ENCODE peak calls at places on chromosomes 13 and 19, in nine cellular contexts. U is BJ; F is NCI-H1048; X is substantia nigra; I is stimulated activated naive B cell treated with anti-CD40 and anti-IgM and Interleukin-4, amounts not matched to agents 10 μg/mL and 1 μg/mL and 100 μg/mL, for 72 hours; C is activated CD8-positive, alpha-beta T cell treated with anti-CD3 and anti-CD28 coated beads for 36 hours; L is cardiac muscle cell; Z is T-helper 2 cell; Q is KG1. V is an unnamed sample.

GRCh38 chr13:73849292-73849691 is 284.9 kb downstream of the KLF12 start:
- DNase-seq in F (peak), Q (no peak), I (no peak), U (no peak), Z (no peak), L (peak), C (peak), X (no peak), V (no peak)

GRCh38 chr19:20616071-20616470 is 45.3 kb downstream of the ZNF626 start:
- DNase-seq in I (no peak), L (no peak), Z (no peak), F (no peak), X (no peak), U (no peak), Q (no peak), C (no peak), V (no peak)

GRCh38 chr13:40585911-40586471 is 80.5 kb downstream of the FOXO1 start:
- DNase-seq in Q (no peak), I (no peak), X (no peak), Z (no peak), C (no peak), L (peak), U (peak), F (no peak), V (no peak)

GRCh38 chr13:42474954-42475353 is 99.0 kb upstream of the TNFSF11 start:
- DNase-seq in F (no peak), U (no peak), Z (no peak), L (peak), C (peak), X (no peak), I (no peak), Q (no peak), V (no peak)

GRCh38 chr13:109764474-109765292 is 21.7 kb downstream of the IRS2 start:
- DNase-seq in L (no peak), C (peak), X (peak), U (no peak), Q (no peak), F (no peak), I (no peak), Z (no peak), V (no peak)

GRCh38 chr13:43981091-43981490 is 101.4 kb downstream of the LACC1 start:
- DNase-seq in I (no peak), U (no peak), X (no peak), C (no peak), F (no peak), L (no peak), Q (no peak), Z (no peak), V (no peak)

GRCh38 chr13:83211301-83211700 is 671.0 kb downstream of the SLITRK1 start:
- DNase-seq in F (no peak), Q (no peak), Z (no peak), L (no peak), I (no peak), U (no peak), X (no peak), C (no peak), V (no peak)

GRCh38 chr19:35070471-35070870 is 28.9 kb downstream of the HPN start:
- DNase-seq in U (no peak), I (no peak), L (no peak), Z (no peak), F (no peak), Q (no peak), C (no peak), X (no peak), V (no peak)

GRCh38 chr13:92346046-92346445 is 880.6 kb upstream of the GPC6 start:
- DNase-seq in Q (no peak), C (no peak), X (no peak), U (no peak), Z (no peak), I (no peak), L (peak), F (no peak), V (no peak)

GRCh38 chr13:110713981-110714797 is 689 bp downstream of the ING1 start:
- DNase-seq in F (no peak), L (peak), C (peak), U (no peak), Z (peak), X (peak), Q (no peak), I (peak), V (peak)

GRCh38 chr19:51398096-51398704 is 7.8 kb upstream of the C19orf84 start:
- DNase-seq in U (no peak), X (no peak), L (peak), Q (peak), Z (no peak), F (no peak), C (no peak), I (no peak), V (peak)

GRCh38 chr19:12603714-12604113 is 6.9 kb downstream of the ZNF490 start:
- DNase-seq in I (peak), Q (no peak), F (no peak), C (peak), X (no peak), L (peak), U (no peak), Z (no peak), V (no peak)

GRCh38 chr13:29454931-29455481 is 140.5 kb downstream of the SLC7A1 start:
- DNase-seq in F (no peak), C (peak), Q (no peak), X (no peak), Z (no peak), L (peak), U (peak), I (no peak), V (peak)

GRCh38 chr13:75785130-75785529 is 149.0 kb downstream of the LMO7 start:
- DNase-seq in F (no peak), L (peak), X (no peak), U (no peak), Q (no peak), Z (no peak), C (no peak), I (no peak), V (no peak)

GRCh38 chr19:47013041-47013517 is 6.6 kb upstream of the NPAS1 start:
- DNase-seq in Q (no peak), C (peak), X (peak), I (no peak), F (peak), U (no peak), Z (peak), L (peak), V (peak)

GRCh38 chr19:1266818-1267440 is 2.2 kb upstream of the CIRBP start:
- DNase-seq in C (peak), Q (peak), U (no peak), X (peak), I (peak), F (no peak), L (peak), Z (peak), V (no peak)

GRCh38 chr13:109348514-109349340 is 437.7 kb downstream of the IRS2 start:
- DNase-seq in I (no peak), F (no peak), X (no peak), U (no peak), Q (no peak), Z (no peak), C (no peak), L (peak), V (no peak)

GRCh38 chr19:35908010-35908441 is at the start of gene TYROBP:
- DNase-seq in Z (no peak), F (no peak), L (no peak), Q (no peak), I (no peak), U (no peak), C (no peak), X (no peak), V (no peak)

GRCh38 chr19:30227661-30228112 is 144.5 kb upstream of the ZNF536 start:
- DNase-seq in I (peak), U (no peak), X (peak), L (peak), Q (no peak), F (peak), Z (no peak), C (peak), V (peak)

GRCh38 chr13:112234131-112234875 is 141.9 kb upstream of the SPACA7 start:
- DNase-seq in L (no peak), Q (no peak), C (no peak), X (no peak), I (no peak), F (no peak), U (no peak), Z (no peak), V (no peak)

GRCh38 chr13:75135325-75135825 is 346.6 kb downstream of the TBC1D4 start:
- DNase-seq in U (peak), L (peak), F (no peak), X (no peak), C (no peak), I (no peak), Q (no peak), Z (no peak), V (no peak)

GRCh38 chr19:13935765-13936486 is 2.3 kb downstream of the PODNL1 start:
- DNase-seq in U (no peak), I (no peak), Q (no peak), F (no peak), X (no peak), L (peak), Z (no peak), C (no peak), V (no peak)

GRCh38 chr13:91643394-91643793 is 245.0 kb downstream of the GPC5 start:
- DNase-seq in C (no peak), L (no peak), F (no peak), I (no peak), Q (no peak), U (no peak), X (no peak), Z (no peak), V (no peak)

GRCh38 chr19:33302175-33302973 is at the start of gene CEBPA:
- DNase-seq in Q (peak), X (peak), F (peak), L (peak), C (peak), Z (peak), U (no peak), I (peak), V (peak)

GRCh38 chr19:42091300-42092266 is 15.6 kb downstream of the ZNF574 start:
- DNase-seq in I (no peak), Q (no peak), X (no peak), F (no peak), U (no peak), C (no peak), L (peak), Z (no peak), V (no peak)